ENCODE peak calls at places on chromosomes 7 and 10, in four cellular contexts. One of them, this sample, is unnamed.

GRCh38 chr7:123797673-123798526 is 47.1 kb upstream of the HYAL4 start:
- DNase-seq in B cell: peak; percentile 6
- DNase-seq in tibial nerve: no peak
- DNase-seq in heart right ventricle: no peak
- DNase-seq in this sample: no peak

GRCh38 chr10:122514045-122514840 is 46.3 kb upstream of the DMBT1 start:
- DNase-seq in tibial nerve: no peak
- DNase-seq in heart right ventricle: no peak
- DNase-seq in B cell: no peak
- DNase-seq in this sample: no peak

GRCh38 chr10:59376817-59377340 is 14.5 kb upstream of the FAM13C start:
- DNase-seq in heart right ventricle: no peak
- DNase-seq in tibial nerve: no peak
- DNase-seq in B cell: no peak
- DNase-seq in this sample: no peak

GRCh38 chr7:75989084-75989725 is 5.2 kb downstream of the TMEM120A start:
- DNase-seq in B cell: no peak
- DNase-seq in tibial nerve: no peak
- DNase-seq in heart right ventricle: peak; percentile 82
- DNase-seq in this sample: peak; percentile 52

GRCh38 chr7:115827305-115828045 is 203.1 kb downstream of the TFEC start:
- DNase-seq in tibial nerve: no peak
- DNase-seq in B cell: no peak
- DNase-seq in heart right ventricle: no peak
- DNase-seq in this sample: no peak

GRCh38 chr10:13223241-13223640 is 10.9 kb downstream of the UCMA start:
- DNase-seq in tibial nerve: no peak
- DNase-seq in B cell: no peak
- DNase-seq in heart right ventricle: no peak
- DNase-seq in this sample: no peak

GRCh38 chr7:69114374-69114773 is 483.9 kb upstream of the AUTS2 start:
- DNase-seq in tibial nerve: no peak
- DNase-seq in B cell: no peak
- DNase-seq in heart right ventricle: no peak
- DNase-seq in this sample: no peak

GRCh38 chr7:121376982-121377381 is 19.1 kb downstream of the FAM3C start:
- DNase-seq in heart right ventricle: no peak
- DNase-seq in B cell: peak; percentile 33
- DNase-seq in tibial nerve: no peak
- DNase-seq in this sample: no peak

GRCh38 chr7:118052330-118052729 is 131.6 kb upstream of the LSM8 start:
- DNase-seq in B cell: no peak
- DNase-seq in heart right ventricle: no peak
- DNase-seq in tibial nerve: no peak
- DNase-seq in this sample: no peak

GRCh38 chr7:8254215-8254614 is 7.8 kb downstream of the ICA1 start:
- DNase-seq in B cell: no peak
- DNase-seq in heart right ventricle: no peak
- DNase-seq in tibial nerve: no peak
- DNase-seq in this sample: no peak

GRCh38 chr7:42745357-42746022 is 166.4 kb downstream of the C7orf25 start:
- DNase-seq in B cell: peak; percentile 4
- DNase-seq in tibial nerve: peak; percentile 52
- DNase-seq in heart right ventricle: peak; percentile 33
- DNase-seq in this sample: no peak

GRCh38 chr10:73159038-73159648 is 8.7 kb downstream of the ECD start:
- DNase-seq in tibial nerve: peak; percentile 63
- DNase-seq in heart right ventricle: peak; percentile 47
- DNase-seq in B cell: peak; percentile 68
- DNase-seq in this sample: no peak

GRCh38 chr7:133036290-133036689 is 45.6 kb downstream of the CHCHD3 start:
- DNase-seq in B cell: no peak
- DNase-seq in heart right ventricle: no peak
- DNase-seq in tibial nerve: no peak
- DNase-seq in this sample: no peak

GRCh38 chr10:126253613-126254002 is 134.7 kb downstream of the ADAM12 start:
- DNase-seq in tibial nerve: no peak
- DNase-seq in heart right ventricle: no peak
- DNase-seq in B cell: no peak
- DNase-seq in this sample: no peak

GRCh38 chr10:43209064-43209455 is 57.8 kb downstream of the RASGEF1A start:
- DNase-seq in tibial nerve: no peak
- DNase-seq in B cell: no peak
- DNase-seq in heart right ventricle: no peak
- DNase-seq in this sample: no peak

GRCh38 chr7:103348959-103349358 is 1.5 kb downstream of the PSMC2 start:
- DNase-seq in B cell: no peak
- DNase-seq in heart right ventricle: no peak
- DNase-seq in tibial nerve: no peak
- DNase-seq in this sample: no peak

GRCh38 chr7:44108768-44109750 is 4.9 kb downstream of the AEBP1 start:
- DNase-seq in B cell: no peak
- DNase-seq in heart right ventricle: no peak
- DNase-seq in tibial nerve: no peak
- DNase-seq in this sample: no peak

GRCh38 chr7:36372156-36372555 is 17.5 kb upstream of the ANLN start:
- DNase-seq in heart right ventricle: no peak
- DNase-seq in tibial nerve: no peak
- DNase-seq in B cell: no peak
- DNase-seq in this sample: no peak

GRCh38 chr10:33333260-33334169 is 952 bp downstream of the NRP1 start:
- DNase-seq in tibial nerve: no peak
- DNase-seq in B cell: peak; percentile 8
- DNase-seq in heart right ventricle: no peak
- DNase-seq in this sample: peak; percentile 20

GRCh38 chr7:35513828-35514227 is 181.1 kb downstream of the HERPUD2 start:
- DNase-seq in B cell: no peak
- DNase-seq in heart right ventricle: no peak
- DNase-seq in tibial nerve: no peak
- DNase-seq in this sample: no peak

GRCh38 chr10:72027498-72027897 is 60.9 kb downstream of the SPOCK2 start:
- DNase-seq in B cell: no peak
- DNase-seq in tibial nerve: no peak
- DNase-seq in heart right ventricle: no peak
- DNase-seq in this sample: no peak

GRCh38 chr7:10412426-10413019 is 561.1 kb upstream of the PHF14 start:
- DNase-seq in B cell: peak; percentile 11
- DNase-seq in tibial nerve: peak; percentile 42
- DNase-seq in heart right ventricle: peak; percentile 22
- DNase-seq in this sample: no peak

GRCh38 chr7:110204527-110204926 is 886.4 kb upstream of the LRRN3 start:
- DNase-seq in heart right ventricle: no peak
- DNase-seq in B cell: no peak
- DNase-seq in tibial nerve: no peak
- DNase-seq in this sample: no peak

This sample was measured in GM12891.